ENCODE peak calls at places on chromosome 9, in four cellular contexts. O is SK-N-SH, X is K562, P is HepG2. H is an unnamed sample.

GRCh38 chr9:137757613-137758029 is 120.0 kb upstream of the CACNA1B start:
- DNase-seq in O (no peak), X (no peak), P (no peak), H (peak)

GRCh38 chr9:38114905-38115304 is 45.9 kb upstream of the SHB start:
- DNase-seq in O (no peak), X (no peak), P (no peak), H (no peak)

GRCh38 chr9:2241461-2241874 is 226.3 kb downstream of the SMARCA2 start:
- DNase-seq in O (peak), X (no peak), P (no peak), H (no peak)

GRCh38 chr9:3992924-3993323 is 306.9 kb downstream of the GLIS3 start:
- DNase-seq in O (no peak), X (no peak), P (no peak), H (no peak)

GRCh38 chr9:35277649-35278359 is 116.0 kb downstream of the UNC13B start:
- DNase-seq in O (no peak), X (no peak), P (no peak), H (no peak)

GRCh38 chr9:91711755-91712591 is 238.1 kb downstream of the ROR2 start:
- DNase-seq in O (no peak), X (no peak), P (no peak), H (no peak)

GRCh38 chr9:16825971-16826370 is 44.5 kb downstream of the BNC2 start:
- DNase-seq in O (no peak), X (no peak), P (no peak), H (no peak)

GRCh38 chr9:107693620-107694326 is 204.2 kb upstream of the KLF4 start:
- DNase-seq in O (no peak), X (no peak), P (no peak), H (no peak)

GRCh38 chr9:35923927-35924763 is 14.9 kb downstream of the SPAAR start:
- DNase-seq in O (no peak), X (peak), P (no peak), H (peak)

GRCh38 chr9:128128836-128129590 is 1.5 kb upstream of the PTGES2 start:
- DNase-seq in O (no peak), X (no peak), P (no peak), H (no peak)

GRCh38 chr9:75390951-75391350 is 302.6 kb downstream of the OSTF1 start:
- DNase-seq in O (no peak), X (no peak), P (no peak), H (no peak)

GRCh38 chr9:128365525-128365924 is 5.6 kb upstream of the URM1 start:
- DNase-seq in O (no peak), X (no peak), P (no peak), H (no peak)

GRCh38 chr9:18857769-18858168 is 175.2 kb downstream of the SAXO1 start:
- DNase-seq in O (no peak), X (no peak), P (no peak), H (no peak)

GRCh38 chr9:138122676-138123075 is 245.1 kb downstream of the CACNA1B start:
- DNase-seq in O (no peak), X (no peak), P (no peak), H (no peak)

GRCh38 chr9:2018764-2019548 is 3.8 kb downstream of the SMARCA2 start:
- DNase-seq in O (no peak), X (no peak), P (no peak), H (no peak)

GRCh38 chr9:137129089-137129455 is 9.9 kb upstream of the GRIN1 start:
- DNase-seq in O (peak), X (peak), P (no peak), H (no peak)

GRCh38 chr9:117783828-117784227 is 79.6 kb downstream of the TLR4 start:
- DNase-seq in O (no peak), X (no peak), P (no peak), H (no peak)

GRCh38 chr9:87406545-87407166 is 91.0 kb upstream of the DAPK1 start:
- DNase-seq in O (no peak), X (no peak), P (no peak), H (no peak)

GRCh38 chr9:113609562-113610318 is 146.2 kb downstream of the RGS3 start:
- DNase-seq in O (peak), X (no peak), P (peak), H (no peak)

GRCh38 chr9:78031271-78031825 is at the start of gene GNAQ:
- DNase-seq in O (peak), X (peak), P (no peak), H (no peak)

GRCh38 chr9:93037476-93037971 is 21.0 kb upstream of the SUSD3 start:
- DNase-seq in O (no peak), X (no peak), P (no peak), H (no peak)

GRCh38 chr9:127567119-127567897 is 44.8 kb upstream of the STXBP1 start:
- DNase-seq in O (peak), X (peak), P (no peak), H (no peak)

GRCh38 chr9:95055851-95056551 is 261.5 kb downstream of the FANCC start:
- DNase-seq in O (peak), X (no peak), P (no peak), H (no peak)
- TF ChIP-seq ELF1 in O (no peak), X (no peak), P (no peak), H (no peak)

GRCh38 chr9:13410566-13411031 is 131.1 kb upstream of the MPDZ start:
- DNase-seq in O (no peak), X (no peak), P (no peak), H (no peak)

GRCh38 chr9:13411827-13412226 is 132.3 kb upstream of the MPDZ start:
- DNase-seq in O (no peak), X (no peak), P (no peak), H (no peak)

GRCh38 chr9:13412323-13412722 is 132.8 kb upstream of the MPDZ start:
- DNase-seq in O (no peak), X (no peak), P (no peak), H (no peak)
- TF ChIP-seq JUND in O (no peak), X (no peak), P (no peak), H (no peak)

DNA sequence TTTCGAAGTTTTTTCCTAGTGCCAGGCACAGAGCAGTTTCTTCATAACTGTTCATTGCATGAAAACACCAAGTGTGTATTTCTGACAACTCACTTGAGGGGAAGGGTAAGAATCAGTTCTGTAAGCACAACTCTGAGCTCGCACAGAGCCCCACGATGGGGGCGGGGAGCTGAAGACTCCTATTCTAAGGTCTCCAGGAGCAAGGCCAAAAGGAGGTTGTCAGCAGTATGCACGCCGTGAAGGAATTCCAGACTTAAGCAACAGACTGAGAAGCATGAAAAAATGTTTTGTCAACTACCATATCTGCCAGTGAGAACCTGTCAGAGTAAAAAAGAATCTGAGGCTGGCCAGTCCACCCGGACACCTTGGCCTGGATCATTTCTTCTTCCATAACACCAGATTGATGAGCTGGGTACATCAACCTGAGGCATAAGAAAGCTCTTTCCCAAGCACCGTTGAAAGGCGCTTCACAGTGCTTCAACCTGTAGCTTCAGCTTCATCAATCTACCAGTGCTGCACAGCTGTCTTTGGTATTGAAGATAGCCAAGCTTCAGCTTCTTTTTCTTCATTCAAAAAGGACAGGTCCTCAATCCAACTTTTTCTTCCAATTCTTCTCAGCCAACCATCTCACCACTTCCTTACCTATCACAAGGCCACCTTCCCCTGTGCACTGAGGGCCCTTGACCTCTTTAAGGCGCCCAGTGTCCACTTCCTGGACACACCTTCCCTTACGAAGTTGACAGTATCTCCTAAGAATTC is 1.1 kb upstream of the CTNNAL1 start:
- DNase-seq in O (no peak), X (peak), P (no peak), H (no peak)
- TF ChIP-seq ELF1 in O (no peak), X (no peak), P (no peak), H (no peak)

GRCh38 chr9:130846487-130847305 is 11.6 kb downstream of the ABL1 start:
- DNase-seq in O (peak), X (no peak), P (no peak), H (no peak)
- TF ChIP-seq JUND in O (peak), X (no peak), P (no peak), H (no peak)

DNA sequence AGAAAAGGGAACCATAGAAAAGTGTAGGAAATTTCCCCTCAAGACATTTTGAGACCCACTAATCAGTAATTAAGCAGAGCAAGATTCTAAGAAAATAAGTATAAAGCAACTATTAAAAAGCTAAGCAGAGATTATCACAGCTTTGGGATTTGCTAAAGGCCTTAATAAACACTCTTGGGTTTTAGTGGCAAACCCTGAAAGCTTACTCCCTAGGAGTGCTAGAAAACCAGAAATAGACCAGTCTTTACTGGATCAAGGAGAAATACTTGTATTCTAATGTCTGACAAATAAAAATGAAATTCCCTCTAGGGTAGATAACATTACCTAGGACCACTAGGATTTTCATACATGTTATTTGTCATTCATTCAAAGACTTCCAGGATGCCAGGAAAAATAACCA is 510.8 kb downstream of the SPATA31D1 start:
- DNase-seq in O (no peak), X (no peak), P (no peak), H (no peak)
- TF ChIP-seq ELF1 in O (no peak), X (no peak), P (no peak), H (no peak)

GRCh38 chr9:135296783-135297715 is 182.5 kb upstream of the PPP1R26 start:
- DNase-seq in O (peak), X (no peak), P (no peak), H (no peak)
- TF ChIP-seq JUND in O (no peak), X (no peak), P (no peak), H (no peak)

GRCh38 chr9:69325409-69326212 is 596 bp downstream of the ENTREP1 start:
- DNase-seq in O (peak), X (no peak), P (no peak), H (no peak)
- TF ChIP-seq ELF1 in O (no peak), X (no peak), P (no peak), H (no peak)

DNA sequence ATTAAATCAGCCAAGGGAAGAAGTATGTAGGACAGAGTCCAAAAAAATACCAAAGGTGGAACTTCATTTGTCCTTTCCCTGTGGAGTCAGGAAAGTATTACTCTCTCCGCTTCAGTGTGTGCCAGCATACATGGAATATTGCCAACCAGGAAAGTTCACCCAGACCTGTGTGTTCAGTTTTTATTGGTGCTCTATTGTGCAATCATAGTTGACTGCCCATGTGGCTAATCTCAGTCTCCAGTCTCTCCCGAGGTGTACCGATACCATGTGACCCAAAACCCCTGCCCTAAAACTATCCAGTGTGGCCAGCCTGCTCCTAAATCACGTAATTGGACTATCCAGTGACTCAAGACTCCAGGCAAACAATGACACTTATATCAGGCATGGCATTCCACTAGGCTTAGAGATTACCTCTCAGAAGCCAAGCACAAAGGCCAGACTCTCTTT is 38.8 kb downstream of the NFX1 start:
- DNase-seq in O (no peak), X (no peak), P (no peak), H (no peak)
- TF ChIP-seq JUND in O (peak), X (no peak), P (no peak), H (no peak)

DNA sequence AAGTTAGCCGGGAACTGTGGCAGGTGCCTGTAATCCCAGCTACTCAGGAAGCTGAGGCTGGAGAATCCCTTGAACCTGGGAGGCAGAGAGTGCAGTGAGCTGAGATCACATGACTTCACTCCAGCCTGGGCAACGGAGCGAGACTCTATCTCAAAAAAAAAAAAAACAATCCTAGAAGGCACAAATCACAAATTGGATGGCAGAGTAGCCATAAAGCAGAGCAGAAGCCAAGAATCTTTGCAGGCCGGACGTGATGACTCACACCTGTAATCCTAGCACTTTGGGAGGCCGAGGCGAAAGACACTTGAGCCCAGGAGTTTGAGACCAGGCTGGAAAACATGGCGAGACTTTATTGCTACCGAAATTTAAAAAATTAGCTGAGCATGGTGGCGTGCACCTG is 9.2 kb upstream of the FUBP3 start:
- DNase-seq in O (no peak), X (no peak), P (no peak), H (peak)
- TF ChIP-seq ELF1 in O (no peak), X (no peak), P (no peak), H (no peak)